ENCODE peak calls at places on chromosomes 4 and X, in five cellular contexts. One of them, this sample, is unnamed.

GRCh38 chr4:61428950-61429349 is 228.8 kb downstream of the ADGRL3 start:
- DNase-seq in hepatocyte: no peak
- DNase-seq in esophagus muscularis mucosa: no peak
- DNase-seq in RWPE1: no peak
- DNase-seq in upper lobe of right lung: no peak
- DNase-seq in this sample: no peak

GRCh38 chr4:575281-576141 is 584 bp downstream of the TMEM271 start:
- DNase-seq in hepatocyte: peak; percentile 85
- DNase-seq in esophagus muscularis mucosa: no peak
- DNase-seq in RWPE1: peak; percentile 44
- DNase-seq in upper lobe of right lung: no peak
- DNase-seq in this sample: peak; percentile 14

GRCh38 chr4:80054375-80054774 is 18.7 kb downstream of the ANTXR2 start:
- DNase-seq in hepatocyte: no peak
- DNase-seq in esophagus muscularis mucosa: no peak
- DNase-seq in RWPE1: no peak
- DNase-seq in upper lobe of right lung: no peak
- DNase-seq in this sample: no peak

GRCh38 chr4:118224239-118224829 is 128.5 kb downstream of the PRSS12 start:
- DNase-seq in hepatocyte: peak; percentile 61
- DNase-seq in esophagus muscularis mucosa: no peak
- DNase-seq in RWPE1: peak; percentile 15
- DNase-seq in upper lobe of right lung: no peak
- DNase-seq in this sample: peak; percentile 38

GRCh38 chrX:13473666-13474516 is 95.5 kb upstream of the EGFL6 start:
- DNase-seq in hepatocyte: no peak
- DNase-seq in esophagus muscularis mucosa: no peak
- DNase-seq in RWPE1: no peak
- DNase-seq in upper lobe of right lung: no peak
- DNase-seq in this sample: no peak

GRCh38 chr4:101563126-101563525 is 215.8 kb upstream of the PPP3CA start:
- DNase-seq in hepatocyte: no peak
- DNase-seq in esophagus muscularis mucosa: no peak
- DNase-seq in RWPE1: no peak
- DNase-seq in upper lobe of right lung: no peak
- DNase-seq in this sample: no peak

GRCh38 chrX:123357941-123358340 is 173.9 kb downstream of the GRIA3 start:
- DNase-seq in hepatocyte: no peak
- DNase-seq in esophagus muscularis mucosa: no peak
- DNase-seq in RWPE1: no peak
- DNase-seq in upper lobe of right lung: no peak
- DNase-seq in this sample: no peak

GRCh38 chr4:3145251-3145908 is 70.9 kb downstream of the HTT start:
- DNase-seq in hepatocyte: no peak
- DNase-seq in esophagus muscularis mucosa: no peak
- DNase-seq in RWPE1: no peak
- DNase-seq in upper lobe of right lung: no peak
- DNase-seq in this sample: no peak

GRCh38 chr4:89708903-89709361 is 128.0 kb downstream of the SNCA start:
- DNase-seq in hepatocyte: peak; percentile 10
- DNase-seq in esophagus muscularis mucosa: no peak
- DNase-seq in RWPE1: no peak
- DNase-seq in upper lobe of right lung: no peak
- DNase-seq in this sample: no peak

GRCh38 chr4:182280439-182281111 is 37.4 kb downstream of the TENM3 start:
- DNase-seq in hepatocyte: no peak
- DNase-seq in esophagus muscularis mucosa: peak; percentile 90
- DNase-seq in RWPE1: no peak
- DNase-seq in upper lobe of right lung: no peak
- DNase-seq in this sample: no peak

GRCh38 chr4:89338206-89338605 is 30.6 kb upstream of the GPRIN3 start:
- DNase-seq in hepatocyte: no peak
- DNase-seq in esophagus muscularis mucosa: no peak
- DNase-seq in RWPE1: no peak
- DNase-seq in upper lobe of right lung: no peak
- DNase-seq in this sample: no peak

GRCh38 chrX:11558972-11559371 is 106.7 kb downstream of the ARHGAP6 start:
- DNase-seq in hepatocyte: peak; percentile 7
- DNase-seq in esophagus muscularis mucosa: no peak
- DNase-seq in RWPE1: peak; percentile 5
- DNase-seq in upper lobe of right lung: peak; percentile 45
- DNase-seq in this sample: no peak

GRCh38 chr4:17368408-17368807 is 143.5 kb downstream of the QDPR start:
- DNase-seq in hepatocyte: no peak
- DNase-seq in esophagus muscularis mucosa: no peak
- DNase-seq in RWPE1: no peak
- DNase-seq in upper lobe of right lung: no peak
- DNase-seq in this sample: no peak

GRCh38 chr4:7422098-7422897 is 12.4 kb downstream of the PSAPL1 start:
- DNase-seq in hepatocyte: no peak
- DNase-seq in esophagus muscularis mucosa: no peak
- DNase-seq in RWPE1: no peak
- DNase-seq in upper lobe of right lung: peak; percentile 51
- DNase-seq in this sample: no peak

GRCh38 chr4:120977435-120977997 is 55.0 kb upstream of the PRDM5 start:
- DNase-seq in hepatocyte: peak; percentile 54
- DNase-seq in esophagus muscularis mucosa: no peak
- DNase-seq in RWPE1: peak; percentile 29
- DNase-seq in upper lobe of right lung: no peak
- DNase-seq in this sample: peak; percentile 30

GRCh38 chrX:107716816-107717700 is 58.5 kb downstream of the TSC22D3 start:
- DNase-seq in hepatocyte: peak; percentile 89
- DNase-seq in esophagus muscularis mucosa: peak; percentile 97
- DNase-seq in RWPE1: peak; percentile 61
- DNase-seq in upper lobe of right lung: peak; percentile 90
- DNase-seq in this sample: no peak
- TF ChIP-seq CTCF in hepatocyte: no peak
- TF ChIP-seq CTCF in esophagus muscularis mucosa: peak; percentile 8
- TF ChIP-seq CTCF in RWPE1: no peak
- TF ChIP-seq CTCF in upper lobe of right lung: no peak
- TF ChIP-seq CTCF in this sample: no peak

DNA sequence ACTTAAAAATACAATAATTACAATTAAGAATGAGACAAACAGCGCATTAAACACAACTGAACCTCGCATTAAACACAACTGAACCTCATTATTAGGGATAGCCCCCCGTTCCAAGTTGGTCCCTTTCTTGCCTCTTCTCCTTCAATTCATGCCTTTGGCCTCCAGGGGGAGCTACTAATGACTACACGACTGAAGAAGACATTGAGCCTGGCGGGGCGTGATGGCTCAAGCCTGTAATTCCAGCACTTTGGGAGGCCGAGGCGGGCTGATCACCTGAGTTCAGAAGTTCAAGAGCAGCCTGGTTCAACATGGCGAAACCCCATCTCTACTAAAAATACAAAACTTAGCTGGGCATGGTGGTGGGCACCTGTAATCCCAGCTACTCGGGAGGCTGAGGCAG is 56.4 kb upstream of the NWD2 start:
- DNase-seq in hepatocyte: no peak
- DNase-seq in esophagus muscularis mucosa: no peak
- DNase-seq in RWPE1: no peak
- DNase-seq in upper lobe of right lung: no peak
- DNase-seq in this sample: no peak
- TF ChIP-seq CTCF in hepatocyte: peak; percentile 6
- TF ChIP-seq CTCF in esophagus muscularis mucosa: no peak
- TF ChIP-seq CTCF in RWPE1: no peak
- TF ChIP-seq CTCF in upper lobe of right lung: no peak
- TF ChIP-seq CTCF in this sample: no peak

GRCh38 chrX:134520860-134521390 is 61.0 kb downstream of the HPRT1 start:
- DNase-seq in hepatocyte: peak; percentile 57
- DNase-seq in esophagus muscularis mucosa: no peak
- DNase-seq in RWPE1: peak; percentile 30
- DNase-seq in upper lobe of right lung: no peak
- DNase-seq in this sample: no peak
- TF ChIP-seq CTCF in hepatocyte: peak; percentile 57
- TF ChIP-seq CTCF in esophagus muscularis mucosa: peak; percentile 45
- TF ChIP-seq CTCF in RWPE1: peak; percentile 50
- TF ChIP-seq CTCF in upper lobe of right lung: peak; percentile 51
- TF ChIP-seq CTCF in this sample: peak; percentile 87

GRCh38 chr4:31674313-31674947 is 954.3 kb downstream of the PCDH7 start:
- DNase-seq in hepatocyte: peak; percentile 21
- DNase-seq in esophagus muscularis mucosa: no peak
- DNase-seq in RWPE1: peak; percentile 16
- DNase-seq in upper lobe of right lung: no peak
- DNase-seq in this sample: no peak
- TF ChIP-seq CTCF in hepatocyte: peak; percentile 43
- TF ChIP-seq CTCF in esophagus muscularis mucosa: peak; percentile 5
- TF ChIP-seq CTCF in RWPE1: peak; percentile 45
- TF ChIP-seq CTCF in upper lobe of right lung: peak; percentile 40
- TF ChIP-seq CTCF in this sample: peak; percentile 48

GRCh38 chrX:9681011-9681410 is 84.6 kb downstream of the GPR143 start:
- DNase-seq in hepatocyte: no peak
- DNase-seq in esophagus muscularis mucosa: no peak
- DNase-seq in RWPE1: no peak
- DNase-seq in upper lobe of right lung: no peak
- DNase-seq in this sample: no peak

GRCh38 chrX:9682861-9683260 is 82.8 kb downstream of the GPR143 start:
- DNase-seq in hepatocyte: no peak
- DNase-seq in esophagus muscularis mucosa: no peak
- DNase-seq in RWPE1: no peak
- DNase-seq in upper lobe of right lung: no peak
- DNase-seq in this sample: no peak

GRCh38 chrX:9681422-9681821 is 84.2 kb downstream of the GPR143 start:
- DNase-seq in hepatocyte: no peak
- DNase-seq in esophagus muscularis mucosa: no peak
- DNase-seq in RWPE1: peak; percentile 10
- DNase-seq in upper lobe of right lung: no peak
- DNase-seq in this sample: no peak

GRCh38 chrX:9683350-9683749 is 82.3 kb downstream of the GPR143 start:
- DNase-seq in hepatocyte: no peak
- DNase-seq in esophagus muscularis mucosa: no peak
- DNase-seq in RWPE1: no peak
- DNase-seq in upper lobe of right lung: no peak
- DNase-seq in this sample: no peak

DNA sequence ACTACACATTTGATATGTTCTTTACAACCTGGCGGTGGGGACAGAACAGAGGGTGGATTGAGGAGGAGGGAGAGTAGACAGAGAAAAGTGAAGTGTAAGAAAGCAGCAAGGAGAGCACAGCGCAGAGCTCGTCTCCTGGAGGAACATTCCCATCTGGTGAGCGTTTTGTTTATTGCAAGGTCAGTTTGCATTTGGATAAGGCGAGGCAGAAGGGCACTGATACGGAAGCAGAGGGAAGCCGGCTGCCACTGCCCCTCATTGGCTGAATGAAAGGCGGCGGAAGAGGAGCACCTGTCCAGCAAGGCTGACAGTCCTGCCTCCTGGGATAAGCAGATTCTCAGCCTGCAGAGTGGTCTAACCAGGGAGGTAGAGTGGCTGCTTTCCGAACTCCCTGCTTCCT is 83.2 kb downstream of the GPR143 start:
- DNase-seq in hepatocyte: peak; percentile 42
- DNase-seq in esophagus muscularis mucosa: no peak
- DNase-seq in RWPE1: no peak
- DNase-seq in upper lobe of right lung: no peak
- DNase-seq in this sample: no peak
- TF ChIP-seq CTCF in hepatocyte: peak; percentile 35
- TF ChIP-seq CTCF in esophagus muscularis mucosa: peak; percentile 40
- TF ChIP-seq CTCF in RWPE1: no peak
- TF ChIP-seq CTCF in upper lobe of right lung: no peak
- TF ChIP-seq CTCF in this sample: peak; percentile 17

GRCh38 chr4:53322696-53323095 is 43.2 kb downstream of the SCFD2 start:
- DNase-seq in hepatocyte: no peak
- DNase-seq in esophagus muscularis mucosa: no peak
- DNase-seq in RWPE1: no peak
- DNase-seq in upper lobe of right lung: no peak
- DNase-seq in this sample: no peak
- TF ChIP-seq CTCF in hepatocyte: no peak
- TF ChIP-seq CTCF in esophagus muscularis mucosa: no peak
- TF ChIP-seq CTCF in RWPE1: no peak
- TF ChIP-seq CTCF in upper lobe of right lung: no peak
- TF ChIP-seq CTCF in this sample: no peak

GRCh38 chr4:88280228-88280795 is 4.0 kb downstream of the PPM1K start:
- DNase-seq in hepatocyte: no peak
- DNase-seq in esophagus muscularis mucosa: peak; percentile 34
- DNase-seq in RWPE1: no peak
- DNase-seq in upper lobe of right lung: no peak
- DNase-seq in this sample: no peak

GRCh38 chr4:88285235-88285505 is 809 bp upstream of the PPM1K start:
- DNase-seq in hepatocyte: no peak
- DNase-seq in esophagus muscularis mucosa: peak; percentile 26
- DNase-seq in RWPE1: peak; percentile 5
- DNase-seq in upper lobe of right lung: no peak
- DNase-seq in this sample: no peak

GRCh38 chr4:88283661-88284377 is 542 bp downstream of the PPM1K start:
- DNase-seq in hepatocyte: peak; percentile 79
- DNase-seq in esophagus muscularis mucosa: peak; percentile 92
- DNase-seq in RWPE1: peak; percentile 43
- DNase-seq in upper lobe of right lung: peak; percentile 84
- DNase-seq in this sample: no peak

GRCh38 chr4:88286897-88287296 is 2.5 kb upstream of the PPM1K start:
- DNase-seq in hepatocyte: no peak
- DNase-seq in esophagus muscularis mucosa: no peak
- DNase-seq in RWPE1: no peak
- DNase-seq in upper lobe of right lung: no peak
- DNase-seq in this sample: no peak

DNA sequence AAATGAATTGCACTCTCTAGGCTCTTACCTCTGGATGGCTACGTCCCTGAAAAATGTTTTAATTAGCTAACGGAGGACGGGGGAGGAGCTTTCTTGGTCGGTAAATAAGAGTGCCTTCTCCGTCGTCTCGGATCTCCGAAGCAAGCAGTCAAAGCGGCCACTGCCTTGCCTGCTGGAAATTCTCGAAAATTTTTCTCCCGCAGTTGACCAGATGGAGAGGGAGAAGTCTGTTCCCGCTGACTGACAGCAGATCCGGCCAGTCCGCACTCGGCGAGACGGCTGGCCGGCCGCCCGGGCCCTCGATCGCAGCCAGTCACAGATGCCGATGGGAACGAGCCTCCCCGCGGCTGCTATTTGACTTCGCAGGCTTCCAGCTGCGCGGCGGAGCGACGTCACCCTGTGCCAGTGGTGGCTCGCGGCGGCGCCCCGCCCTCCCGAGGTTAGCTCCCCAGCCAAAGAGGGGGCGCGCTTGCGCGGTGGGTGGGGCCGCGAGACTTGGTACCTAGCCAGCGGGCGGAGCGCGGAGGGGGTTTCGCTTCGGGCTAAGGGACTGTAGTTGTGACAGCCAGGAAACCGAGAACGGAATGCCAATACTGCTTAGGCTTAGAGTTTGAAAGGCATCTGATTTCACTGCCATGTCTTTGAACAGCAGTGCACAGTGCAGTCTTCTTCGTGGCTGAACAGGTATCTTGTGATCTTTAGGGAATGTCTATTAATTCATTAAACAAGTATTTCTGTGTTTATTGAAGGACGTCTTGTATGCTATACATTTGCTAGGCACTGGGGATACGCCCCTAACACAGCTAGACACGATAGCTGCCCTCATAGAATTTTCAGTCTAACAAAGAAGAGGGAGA is at the start of gene PPM1K:
- DNase-seq in hepatocyte: peak; percentile 100
- DNase-seq in esophagus muscularis mucosa: peak; percentile 100
- DNase-seq in RWPE1: peak; percentile 96
- DNase-seq in upper lobe of right lung: peak; percentile 100
- DNase-seq in this sample: peak; percentile 98
- TF ChIP-seq CTCF in hepatocyte: no peak
- TF ChIP-seq CTCF in esophagus muscularis mucosa: peak; percentile 29
- TF ChIP-seq CTCF in RWPE1: no peak
- TF ChIP-seq CTCF in upper lobe of right lung: peak; percentile 18
- TF ChIP-seq CTCF in this sample: peak; percentile 16

GRCh38 chrX:100895365-100896075 is 21.4 kb upstream of the NOX1 start:
- DNase-seq in hepatocyte: peak; percentile 28
- DNase-seq in esophagus muscularis mucosa: no peak
- DNase-seq in RWPE1: peak; percentile 39
- DNase-seq in upper lobe of right lung: no peak
- DNase-seq in this sample: no peak
- TF ChIP-seq CTCF in hepatocyte: peak; percentile 50
- TF ChIP-seq CTCF in esophagus muscularis mucosa: no peak
- TF ChIP-seq CTCF in RWPE1: peak; percentile 44
- TF ChIP-seq CTCF in upper lobe of right lung: peak; percentile 19
- TF ChIP-seq CTCF in this sample: peak; percentile 66